ENCODE peak calls at places on chromosomes 13 and 19, in seven cellular contexts. One of them, this sample, is unnamed.

GRCh38 chr13:45082964-45083363 is 37.3 kb upstream of the GTF2F2 start:
- DNase-seq in DMS79 treated with DMSO at 0.1 percent for 48 hours: no peak
- DNase-seq in HTR-8/SVneo: no peak
- DNase-seq in NAMALWA: no peak
- DNase-seq in fibroblast of the aortic adventitia: peak; percentile 72
- DNase-seq in effector CD4-positive, alpha-beta T cell: no peak
- DNase-seq in KG1: no peak
- DNase-seq in this sample: no peak

GRCh38 chr13:86974251-86974994 is 696.7 kb upstream of the SLITRK5 start:
- DNase-seq in NAMALWA: no peak
- DNase-seq in DMS79 treated with DMSO at 0.1 percent for 48 hours: no peak
- DNase-seq in fibroblast of the aortic adventitia: no peak
- DNase-seq in HTR-8/SVneo: no peak
- DNase-seq in effector CD4-positive, alpha-beta T cell: no peak
- DNase-seq in KG1: no peak
- DNase-seq in this sample: no peak

GRCh38 chr19:21749090-21749489 is 18.3 kb downstream of the ZNF100 start:
- DNase-seq in NAMALWA: no peak
- DNase-seq in KG1: no peak
- DNase-seq in DMS79 treated with DMSO at 0.1 percent for 48 hours: no peak
- DNase-seq in fibroblast of the aortic adventitia: peak; percentile 25
- DNase-seq in effector CD4-positive, alpha-beta T cell: no peak
- DNase-seq in HTR-8/SVneo: no peak
- DNase-seq in this sample: no peak

GRCh38 chr13:102817241-102817640 is 18.3 kb downstream of the BIVM start:
- DNase-seq in NAMALWA: no peak
- DNase-seq in KG1: no peak
- DNase-seq in HTR-8/SVneo: no peak
- DNase-seq in fibroblast of the aortic adventitia: no peak
- DNase-seq in DMS79 treated with DMSO at 0.1 percent for 48 hours: no peak
- DNase-seq in effector CD4-positive, alpha-beta T cell: no peak
- DNase-seq in this sample: no peak

GRCh38 chr13:73677041-73677589 is 457.1 kb downstream of the KLF12 start:
- DNase-seq in DMS79 treated with DMSO at 0.1 percent for 48 hours: no peak
- DNase-seq in HTR-8/SVneo: peak; percentile 3
- DNase-seq in KG1: no peak
- DNase-seq in effector CD4-positive, alpha-beta T cell: no peak
- DNase-seq in NAMALWA: no peak
- DNase-seq in fibroblast of the aortic adventitia: peak; percentile 16
- DNase-seq in this sample: no peak

GRCh38 chr13:30618186-30618937 is 642 bp downstream of the USPL1 start:
- DNase-seq in NAMALWA: peak; percentile 66
- DNase-seq in fibroblast of the aortic adventitia: no peak
- DNase-seq in HTR-8/SVneo: no peak
- DNase-seq in DMS79 treated with DMSO at 0.1 percent for 48 hours: no peak
- DNase-seq in KG1: no peak
- DNase-seq in effector CD4-positive, alpha-beta T cell: peak; percentile 7
- DNase-seq in this sample: no peak

GRCh38 chr13:27489456-27489855 is 39.1 kb upstream of the MTIF3 start:
- DNase-seq in KG1: no peak
- DNase-seq in DMS79 treated with DMSO at 0.1 percent for 48 hours: no peak
- DNase-seq in fibroblast of the aortic adventitia: no peak
- DNase-seq in effector CD4-positive, alpha-beta T cell: no peak
- DNase-seq in HTR-8/SVneo: no peak
- DNase-seq in NAMALWA: no peak
- DNase-seq in this sample: no peak

GRCh38 chr19:18057557-18057956 is 29.2 kb downstream of the IL12RB1 start:
- DNase-seq in KG1: no peak
- DNase-seq in DMS79 treated with DMSO at 0.1 percent for 48 hours: no peak
- DNase-seq in HTR-8/SVneo: no peak
- DNase-seq in NAMALWA: no peak
- DNase-seq in fibroblast of the aortic adventitia: no peak
- DNase-seq in effector CD4-positive, alpha-beta T cell: no peak
- DNase-seq in this sample: no peak

GRCh38 chr19:5805465-5806132 is 732 bp downstream of the NRTN start:
- DNase-seq in HTR-8/SVneo: peak; percentile 60
- DNase-seq in NAMALWA: peak; percentile 72
- DNase-seq in KG1: peak; percentile 2
- DNase-seq in DMS79 treated with DMSO at 0.1 percent for 48 hours: peak; percentile 68
- DNase-seq in effector CD4-positive, alpha-beta T cell: peak; percentile 51
- DNase-seq in fibroblast of the aortic adventitia: peak; percentile 24
- DNase-seq in this sample: no peak

GRCh38 chr19:55685776-55686175 is 10.8 kb downstream of the EPN1 start:
- DNase-seq in fibroblast of the aortic adventitia: no peak
- DNase-seq in effector CD4-positive, alpha-beta T cell: no peak
- DNase-seq in DMS79 treated with DMSO at 0.1 percent for 48 hours: no peak
- DNase-seq in KG1: no peak
- DNase-seq in NAMALWA: no peak
- DNase-seq in HTR-8/SVneo: no peak
- DNase-seq in this sample: no peak

GRCh38 chr13:99894835-99895427 is 76.6 kb downstream of the ZIC5 start:
- DNase-seq in NAMALWA: no peak
- DNase-seq in KG1: peak; percentile 5
- DNase-seq in DMS79 treated with DMSO at 0.1 percent for 48 hours: no peak
- DNase-seq in effector CD4-positive, alpha-beta T cell: no peak
- DNase-seq in HTR-8/SVneo: no peak
- DNase-seq in fibroblast of the aortic adventitia: no peak
- DNase-seq in this sample: no peak

GRCh38 chr13:75612354-75612753 is 23.8 kb upstream of the LMO7 start:
- DNase-seq in KG1: no peak
- DNase-seq in HTR-8/SVneo: no peak
- DNase-seq in fibroblast of the aortic adventitia: no peak
- DNase-seq in effector CD4-positive, alpha-beta T cell: no peak
- DNase-seq in NAMALWA: no peak
- DNase-seq in DMS79 treated with DMSO at 0.1 percent for 48 hours: no peak
- DNase-seq in this sample: no peak

GRCh38 chr19:4748589-4748988 is 24.9 kb upstream of the DPP9 start:
- DNase-seq in effector CD4-positive, alpha-beta T cell: no peak
- DNase-seq in DMS79 treated with DMSO at 0.1 percent for 48 hours: peak; percentile 5
- DNase-seq in KG1: no peak
- DNase-seq in fibroblast of the aortic adventitia: no peak
- DNase-seq in NAMALWA: no peak
- DNase-seq in HTR-8/SVneo: no peak
- DNase-seq in this sample: no peak

GRCh38 chr13:114143806-114144605 is 11.6 kb upstream of the RASA3 start:
- DNase-seq in DMS79 treated with DMSO at 0.1 percent for 48 hours: no peak
- DNase-seq in NAMALWA: peak; percentile 83
- DNase-seq in HTR-8/SVneo: no peak
- DNase-seq in fibroblast of the aortic adventitia: no peak
- DNase-seq in effector CD4-positive, alpha-beta T cell: peak; percentile 35
- DNase-seq in KG1: no peak
- DNase-seq in this sample: no peak

GRCh38 chr13:113468461-113469147 is 15.3 kb upstream of the ADPRHL1 start:
- DNase-seq in NAMALWA: no peak
- DNase-seq in effector CD4-positive, alpha-beta T cell: no peak
- DNase-seq in fibroblast of the aortic adventitia: no peak
- DNase-seq in KG1: no peak
- DNase-seq in HTR-8/SVneo: no peak
- DNase-seq in DMS79 treated with DMSO at 0.1 percent for 48 hours: no peak
- DNase-seq in this sample: no peak

GRCh38 chr19:49327878-49328544 is 3.0 kb upstream of the SLC6A16 start:
- DNase-seq in KG1: peak; percentile 24
- DNase-seq in HTR-8/SVneo: peak; percentile 35
- DNase-seq in fibroblast of the aortic adventitia: peak; percentile 24
- DNase-seq in NAMALWA: peak; percentile 90
- DNase-seq in DMS79 treated with DMSO at 0.1 percent for 48 hours: no peak
- DNase-seq in effector CD4-positive, alpha-beta T cell: peak; percentile 26
- DNase-seq in this sample: no peak

GRCh38 chr19:2059422-2060201 is 8.6 kb upstream of the MKNK2 start:
- DNase-seq in effector CD4-positive, alpha-beta T cell: no peak
- DNase-seq in HTR-8/SVneo: no peak
- DNase-seq in fibroblast of the aortic adventitia: peak; percentile 88
- DNase-seq in DMS79 treated with DMSO at 0.1 percent for 48 hours: peak; percentile 43
- DNase-seq in KG1: no peak
- DNase-seq in NAMALWA: no peak
- DNase-seq in this sample: peak; percentile 72

GRCh38 chr13:98535501-98536357 is 41.2 kb downstream of the STK24 start:
- DNase-seq in HTR-8/SVneo: no peak
- DNase-seq in NAMALWA: no peak
- DNase-seq in effector CD4-positive, alpha-beta T cell: no peak
- DNase-seq in KG1: no peak
- DNase-seq in fibroblast of the aortic adventitia: no peak
- DNase-seq in DMS79 treated with DMSO at 0.1 percent for 48 hours: no peak
- DNase-seq in this sample: peak; percentile 21

GRCh38 chr19:48560095-48560530 is 8.1 kb downstream of the SULT2B1 start:
- DNase-seq in NAMALWA: no peak
- DNase-seq in DMS79 treated with DMSO at 0.1 percent for 48 hours: no peak
- DNase-seq in HTR-8/SVneo: no peak
- DNase-seq in fibroblast of the aortic adventitia: no peak
- DNase-seq in KG1: no peak
- DNase-seq in effector CD4-positive, alpha-beta T cell: no peak
- DNase-seq in this sample: no peak

GRCh38 chr13:44191504-44192171 is 182.0 kb upstream of the SERP2 start:
- DNase-seq in effector CD4-positive, alpha-beta T cell: no peak
- DNase-seq in NAMALWA: peak; percentile 78
- DNase-seq in fibroblast of the aortic adventitia: peak; percentile 90
- DNase-seq in HTR-8/SVneo: peak; percentile 13
- DNase-seq in DMS79 treated with DMSO at 0.1 percent for 48 hours: no peak
- DNase-seq in KG1: no peak
- DNase-seq in this sample: no peak

This sample was measured in kidney glomerular epithelial cell.